ENCODE peak calls at places on chromosomes 7 and 10, in six cellular contexts. O is hepatocyte, X is choroid plexus epithelial cell, Q is fibroblast of the aortic adventitia, H is DND-41, T is pancreas. F is an unnamed sample.

GRCh38 chr10:75772153-75772887 is 340.9 kb downstream of the LRMDA start:
- DNase-seq in Q (peak; percentile 67), T (no peak), O (no peak), X (peak; percentile 53), H (no peak), F (no peak)

GRCh38 chr7:29485376-29486190 is 78.1 kb upstream of the PRR15 start:
- DNase-seq in T (no peak), H (no peak), X (peak; percentile 24), Q (no peak), O (no peak), F (no peak)

GRCh38 chr10:91137822-91138221 is 82.6 kb upstream of the PCGF5 start:
- DNase-seq in X (no peak), T (peak; percentile 64), O (no peak), H (no peak), Q (no peak), F (no peak)

GRCh38 chr10:84423729-84424128 is 95.3 kb downstream of the CCSER2 start:
- DNase-seq in H (no peak), T (no peak), O (no peak), Q (no peak), X (peak; percentile 13), F (no peak)

GRCh38 chr10:86684305-86684704 is 16.0 kb downstream of the LDB3 start:
- DNase-seq in O (peak; percentile 37), T (no peak), X (peak; percentile 25), Q (peak; percentile 21), H (no peak), F (peak; percentile 28)

GRCh38 chr7:111439977-111440376 is 122.3 kb downstream of the IMMP2L start:
- DNase-seq in Q (no peak), X (peak; percentile 3), H (no peak), O (no peak), T (no peak), F (peak; percentile 66)

GRCh38 chr7:88092676-88092999 is 127.2 kb downstream of the SRI start:
- DNase-seq in Q (peak; percentile 2), X (no peak), H (no peak), O (no peak), T (no peak), F (no peak)

GRCh38 chr10:131686781-131687419 is 213.9 kb upstream of the PPP2R2D start:
- DNase-seq in O (no peak), H (no peak), X (no peak), Q (no peak), T (no peak), F (no peak)

GRCh38 chr10:118027397-118027796 is 19.3 kb downstream of the RAB11FIP2 start:
- DNase-seq in Q (no peak), O (no peak), T (no peak), X (no peak), H (no peak), F (no peak)

GRCh38 chr7:28075674-28076358 is 104.8 kb downstream of the JAZF1 start:
- DNase-seq in X (no peak), T (no peak), O (no peak), H (no peak), Q (peak; percentile 27), F (no peak)

GRCh38 chr7:25843467-25843866 is 308.5 kb upstream of the NFE2L3 start:
- DNase-seq in O (no peak), X (no peak), Q (no peak), T (no peak), H (no peak), F (no peak)
- TF ChIP-seq CTCF in O (no peak), X (peak; percentile 24), Q (peak; percentile 3), T (no peak), H (no peak), F (no peak)

GRCh38 chr10:123796736-123797135 is 94.9 kb downstream of the CPXM2 start:
- DNase-seq in T (no peak), Q (no peak), O (no peak), X (no peak), H (no peak), F (peak; percentile 14)

GRCh38 chr10:123797813-123798212 is 93.8 kb downstream of the CPXM2 start:
- DNase-seq in H (no peak), X (no peak), T (no peak), Q (no peak), O (no peak), F (no peak)

GRCh38 chr10:123800821-123801220 is 90.8 kb downstream of the CPXM2 start:
- DNase-seq in X (no peak), T (no peak), O (no peak), H (no peak), Q (no peak), F (no peak)

GRCh38 chr10:123798856-123799255 is 92.8 kb downstream of the CPXM2 start:
- DNase-seq in T (no peak), Q (no peak), O (no peak), H (no peak), X (no peak), F (no peak)

DNA sequence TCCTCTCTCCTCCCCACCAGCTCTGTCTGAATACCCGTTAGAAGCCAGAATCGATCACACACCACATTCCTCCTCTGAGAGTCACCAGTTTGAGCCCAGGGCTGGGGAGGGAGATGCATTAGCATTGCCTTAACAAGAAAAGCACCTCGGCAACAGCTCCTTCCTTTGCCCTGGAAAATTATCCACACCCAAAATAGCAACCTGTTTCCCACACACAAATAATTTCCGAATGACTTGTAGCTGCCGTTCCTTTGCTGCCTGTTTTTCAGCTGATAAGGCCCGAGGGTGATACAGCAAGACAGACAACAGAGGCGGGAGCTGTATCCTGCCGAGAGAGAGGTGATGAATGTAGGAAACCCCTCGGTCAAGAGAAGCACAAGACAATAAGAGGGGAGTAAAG is 91.3 kb downstream of the CPXM2 start:
- DNase-seq in H (no peak), X (no peak), O (no peak), Q (peak; percentile 60), T (no peak), F (no peak)
- H3K4me3 ChIP-seq in H (no peak overlapping the region), X (no peak overlapping the region), O (no peak overlapping the region), Q (no peak overlapping the region), T (no peak overlapping the region), F (no peak overlapping the region)

GRCh38 chr10:121088524-121088923 is 237.4 kb downstream of the WDR11 start:
- DNase-seq in H (no peak), X (peak; percentile 49), O (peak; percentile 67), Q (no peak), T (no peak), F (peak; percentile 7)
- TF ChIP-seq CTCF in H (no peak), X (peak; percentile 48), O (peak; percentile 38), Q (no peak), T (no peak), F (no peak)

DNA sequence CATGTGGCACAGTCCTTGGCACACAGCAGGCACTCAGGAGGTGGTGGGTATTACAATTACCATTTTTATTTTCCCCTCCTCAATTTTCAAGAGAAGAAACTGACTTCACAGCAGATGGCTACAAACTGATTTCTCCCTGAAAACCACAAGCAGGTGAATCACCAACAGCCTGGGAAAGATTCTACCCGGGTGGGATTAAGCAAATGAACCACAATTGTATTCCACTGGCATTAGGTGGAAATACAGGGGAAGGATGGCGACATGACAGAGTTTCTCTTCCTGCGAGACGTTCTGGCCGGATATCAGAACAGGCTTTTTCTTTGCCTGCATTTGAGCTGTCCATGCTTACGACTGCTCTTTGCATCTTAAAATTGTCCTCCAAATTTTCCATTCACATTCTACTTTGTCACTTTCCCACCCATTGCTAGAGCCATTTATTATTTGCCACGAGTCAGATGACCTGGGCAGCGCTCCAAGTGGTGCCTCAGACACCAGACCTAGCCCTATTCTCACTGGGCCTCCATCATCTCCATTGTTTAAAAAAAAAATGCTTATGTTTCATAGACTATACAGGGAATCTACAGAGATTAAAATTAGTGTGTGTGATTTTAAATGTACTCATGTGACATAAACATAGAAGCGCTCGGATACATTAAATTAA is 4.6 kb downstream of the DENND11 start:
- DNase-seq in H (no peak), X (peak; percentile 8), T (no peak), Q (peak; percentile 10), O (no peak), F (peak; percentile 50)
- H3K4me3 ChIP-seq in H (no peak overlapping the region), X (no peak overlapping the region), T (no peak overlapping the region), Q (no peak overlapping the region), O (no peak overlapping the region), F (no peak overlapping the region)

DNA sequence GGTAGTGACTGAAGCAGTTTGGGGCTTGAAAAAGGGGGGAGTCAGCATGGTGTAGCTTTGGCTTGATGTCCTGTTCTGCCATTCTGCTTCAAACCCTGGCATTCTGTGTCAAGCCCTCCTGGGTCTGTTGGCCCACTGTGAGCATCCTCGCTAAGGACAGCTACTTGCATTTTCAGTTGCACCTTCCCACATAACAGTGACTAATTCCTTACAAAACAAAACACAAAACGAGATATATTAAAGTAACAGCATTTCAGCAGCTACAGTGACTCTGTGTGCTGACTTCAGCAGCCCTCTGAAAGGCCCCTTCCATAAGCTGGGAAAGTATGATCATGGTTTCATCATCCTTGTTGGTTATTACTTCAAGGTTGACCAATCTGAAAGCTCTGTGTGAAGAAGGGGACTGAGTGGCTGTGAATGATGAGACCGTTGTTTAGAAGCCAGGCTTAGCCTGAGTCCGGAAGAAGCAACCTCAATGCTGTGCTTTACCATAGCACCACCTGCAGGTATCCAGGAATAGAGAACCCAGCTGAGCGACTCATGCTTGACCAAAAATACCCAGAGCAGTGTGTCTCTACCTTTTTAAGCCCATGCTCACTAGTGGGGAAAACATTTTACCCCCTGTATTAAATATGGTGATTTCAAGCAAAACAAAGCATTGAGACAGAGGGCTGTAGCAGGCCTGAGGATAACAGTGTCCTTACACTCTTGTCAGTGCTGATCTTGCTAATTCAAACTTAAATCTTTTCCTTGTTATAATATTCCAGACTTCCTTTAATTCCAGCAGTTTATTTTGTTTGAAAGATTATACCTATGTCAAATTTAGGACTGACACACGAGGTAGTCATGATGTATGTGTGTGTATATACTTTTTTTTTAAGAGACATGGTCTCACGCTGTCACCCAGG is 42.6 kb upstream of the CC2D2B start:
- DNase-seq in X (peak; percentile 95), T (no peak), O (peak; percentile 80), Q (peak; percentile 86), H (peak; percentile 20), F (peak; percentile 92)
- TF ChIP-seq CTCF in X (peak; percentile 97), T (no peak), O (peak; percentile 77), Q (peak; percentile 83), H (peak; percentile 58), F (peak; percentile 81)

F was measured in foreskin fibroblast.